ENCODE peak calls at places on chromosome 15, in ten cellular contexts. S, T, W, Y, G, E, Q, J, R and V are unnamed samples.

GRCh38 chr15:73052679-73053397 is 575 bp downstream of the NEO1 start:
- DNase-seq in S (no peak), T (peak; percentile 30), W (peak; percentile 62), Y (peak; percentile 61), G (peak; percentile 59), E (peak; percentile 72), Q (peak; percentile 17), J (peak; percentile 9), R (peak; percentile 26), V (no peak)

GRCh38 chr15:75454471-75455418 is 3.3 kb upstream of the SIN3A start:
- DNase-seq in S (peak; percentile 70), T (peak; percentile 67), W (no peak), Y (peak; percentile 72), G (peak; percentile 65), E (peak; percentile 89), Q (peak; percentile 3), J (no peak), R (no peak), V (no peak)

GRCh38 chr15:72836676-72837325 is 53.2 kb upstream of the ADPGK start:
- DNase-seq in S (no peak), T (no peak), W (no peak), Y (no peak), G (no peak), E (no peak), Q (no peak), J (no peak), R (no peak), V (no peak)

GRCh38 chr15:38378162-38378560 is 75.8 kb upstream of the FAM98B start:
- DNase-seq in S (no peak), T (no peak), W (no peak), Y (no peak), G (no peak), E (peak; percentile 67), Q (peak; percentile 30), J (no peak), R (peak; percentile 53), V (no peak)

GRCh38 chr15:95875141-95875643 is 455.3 kb upstream of the NR2F2 start:
- DNase-seq in S (no peak), T (no peak), W (no peak), Y (no peak), G (no peak), E (no peak), Q (peak; percentile 57), J (peak; percentile 89), R (peak; percentile 74), V (peak; percentile 62)

GRCh38 chr15:21269121-21269520 is 171.2 kb downstream of the POTEB3 start:
- DNase-seq in S (no peak), T (no peak), W (peak; percentile 4), Y (no peak), G (no peak), E (no peak), Q (no peak), J (no peak), R (no peak), V (no peak)

GRCh38 chr15:44537728-44538240 is 837 bp downstream of the EIF3J start:
- DNase-seq in S (no peak), T (no peak), W (peak; percentile 48), Y (no peak), G (peak; percentile 10), E (no peak), Q (peak; percentile 48), J (peak; percentile 61), R (peak; percentile 51), V (no peak)

GRCh38 chr15:85276508-85276907 is 103.9 kb upstream of the AKAP13 start:
- DNase-seq in S (no peak), T (no peak), W (no peak), Y (no peak), G (no peak), E (no peak), Q (no peak), J (no peak), R (no peak), V (no peak)

GRCh38 chr15:94692697-94693096 is 461.3 kb downstream of the MCTP2 start:
- DNase-seq in S (no peak), T (no peak), W (no peak), Y (no peak), G (no peak), E (no peak), Q (no peak), J (no peak), R (no peak), V (no peak)

GRCh38 chr15:81296673-81297072 is 27.3 kb downstream of the STARD5 start:
- DNase-seq in S (no peak), T (no peak), W (no peak), Y (peak; percentile 67), G (peak; percentile 40), E (peak; percentile 73), Q (no peak), J (no peak), R (no peak), V (no peak)

GRCh38 chr15:77104155-77104554 is 33.2 kb upstream of the TSPAN3 start:
- DNase-seq in S (no peak), T (no peak), W (no peak), Y (no peak), G (no peak), E (no peak), Q (peak; percentile 89), J (peak; percentile 66), R (peak; percentile 65), V (no peak)

GRCh38 chr15:70608156-70608555 is 155.2 kb downstream of the UACA start:
- DNase-seq in S (no peak), T (no peak), W (no peak), Y (no peak), G (no peak), E (no peak), Q (peak; percentile 86), J (peak; percentile 29), R (peak; percentile 43), V (no peak)

GRCh38 chr15:77031376-77032050 is 36.6 kb downstream of the PSTPIP1 start:
- DNase-seq in S (no peak), T (no peak), W (no peak), Y (peak; percentile 67), G (peak; percentile 52), E (peak; percentile 59), Q (no peak), J (no peak), R (no peak), V (no peak)

GRCh38 chr15:40314723-40315276 is 7.1 kb upstream of the PLCB2 start:
- DNase-seq in S (no peak), T (no peak), W (no peak), Y (no peak), G (no peak), E (no peak), Q (peak; percentile 80), J (peak; percentile 81), R (peak; percentile 49), V (no peak)